ENCODE peak calls at places on chromosomes 2 and 18, in six cellular contexts. X, V, H, C, T and D are unnamed samples.

GRCh38 chr18:57534535-57534934 is 52.0 kb downstream of the FECH start:
- DNase-seq in H (no peak), C (no peak), T (no peak), X (no peak), V (no peak), D (no peak)

GRCh38 chr2:210681481-210681880 is 125.1 kb downstream of the CPS1 start:
- DNase-seq in H (no peak), X (no peak), T (no peak), C (no peak), V (no peak), D (no peak)

GRCh38 chr2:11647834-11648600 is 22.0 kb downstream of the NTSR2 start:
- DNase-seq in H (no peak), X (no peak), C (no peak), T (peak), V (no peak), D (no peak)

GRCh38 chr2:143900006-143900405 is 619.9 kb downstream of the ZEB2 start:
- DNase-seq in V (no peak), H (no peak), C (no peak), X (no peak), T (no peak), D (no peak)

GRCh38 chr18:11237066-11237465 is 87.7 kb upstream of the PIEZO2 start:
- DNase-seq in V (no peak), H (no peak), X (no peak), T (no peak), C (no peak), D (no peak)

GRCh38 chr2:234633581-234634230 is 136.8 kb upstream of the ARL4C start:
- DNase-seq in C (no peak), H (no peak), T (no peak), V (no peak), X (no peak), D (no peak)

GRCh38 chr2:150889141-150889540 is 372.5 kb downstream of the RBM43 start:
- DNase-seq in H (no peak), T (peak), X (no peak), V (no peak), C (no peak), D (no peak)

GRCh38 chr18:59691046-59691395 is 6.2 kb downstream of the CCBE1 start:
- DNase-seq in X (no peak), H (no peak), V (no peak), C (no peak), T (peak), D (no peak)

GRCh38 chr2:10712186-10712809 is 9.1 kb upstream of the ATP6V1C2 start:
- DNase-seq in C (no peak), H (no peak), V (no peak), T (no peak), X (no peak), D (no peak)

GRCh38 chr2:54839526-54840255 is 116.2 kb downstream of the EML6 start:
- DNase-seq in V (no peak), T (no peak), C (no peak), X (no peak), H (no peak), D (no peak)

GRCh38 chr2:181306785-181307184 is 150.4 kb upstream of the ITGA4 start:
- DNase-seq in X (no peak), H (no peak), T (no peak), V (no peak), C (no peak), D (no peak)

GRCh38 chr2:38428940-38429339 is 51.9 kb upstream of the ATL2 start:
- DNase-seq in C (no peak), T (no peak), V (no peak), X (no peak), H (no peak), D (no peak)

GRCh38 chr2:12979066-12979465 is 262.3 kb downstream of the TRIB2 start:
- DNase-seq in T (peak), C (no peak), X (no peak), V (no peak), H (no peak), D (no peak)

GRCh38 chr2:12978058-12978835 is 261.5 kb downstream of the TRIB2 start:
- DNase-seq in T (peak), X (no peak), V (no peak), C (no peak), H (no peak), D (no peak)

GRCh38 chr2:12982149-12982584 is 265.4 kb downstream of the TRIB2 start:
- DNase-seq in T (peak), C (no peak), X (no peak), H (no peak), V (no peak), D (no peak)

GRCh38 chr2:12980817-12981216 is 264.1 kb downstream of the TRIB2 start:
- DNase-seq in T (no peak), H (no peak), X (no peak), C (no peak), V (no peak), D (no peak)
- H3K27ac ChIP-seq in T (no peak), H (no peak), X (peak), C (no peak), V (no peak), D (no peak)

GRCh38 chr2:29021886-29022285 is 40.8 kb downstream of the TOGARAM2 start:
- DNase-seq in T (no peak), C (no peak), H (no peak), X (no peak), V (no peak), D (no peak)
- H3K27ac ChIP-seq in T (no peak), C (no peak), H (no peak), X (no peak), V (no peak), D (no peak)

DNA sequence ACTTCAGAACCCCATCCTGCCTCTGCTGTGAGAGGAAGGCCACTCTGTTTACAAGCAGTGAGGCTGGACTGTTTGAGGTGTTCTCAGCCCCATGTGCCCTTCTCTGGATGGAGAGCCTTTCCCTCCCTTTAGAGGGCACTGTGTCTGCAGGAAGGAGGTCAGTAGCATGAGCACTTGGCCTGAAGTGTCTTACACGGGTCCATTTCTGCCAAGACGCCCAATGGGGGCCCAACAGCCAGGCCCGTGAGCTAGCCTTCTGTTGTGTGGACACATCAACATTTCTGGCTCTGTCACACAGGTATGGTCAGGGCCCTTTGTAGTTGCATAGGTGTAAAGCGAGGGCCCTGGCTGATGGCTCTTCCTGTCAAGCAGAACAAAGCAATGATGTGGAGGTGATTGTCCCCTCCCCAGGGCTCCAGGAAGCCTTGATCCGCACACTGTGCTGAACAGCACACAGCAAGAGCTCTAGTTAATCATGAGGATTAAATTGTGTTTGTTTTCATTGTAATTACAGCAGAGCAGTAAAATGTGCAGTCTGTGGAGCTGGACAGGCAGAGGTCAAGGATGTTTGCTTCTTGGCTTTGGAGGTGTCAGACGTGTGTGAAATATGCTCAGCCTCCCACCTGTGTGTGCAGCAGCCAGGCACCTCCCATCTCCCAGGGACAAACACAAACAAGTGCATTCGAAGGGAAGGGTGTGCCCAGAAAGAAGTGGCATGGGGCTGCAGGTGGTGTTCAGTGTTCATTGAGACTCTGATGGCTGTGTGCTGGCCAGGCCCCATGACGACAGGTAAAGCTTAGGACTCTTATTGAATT is 132.1 kb downstream of the SH3RF3 start:
- DNase-seq in C (no peak), V (peak), T (peak), H (no peak), X (no peak), D (no peak)
- H3K27ac ChIP-seq in C (no peak), V (no peak), T (no peak), H (no peak), X (no peak), D (no peak)

DNA sequence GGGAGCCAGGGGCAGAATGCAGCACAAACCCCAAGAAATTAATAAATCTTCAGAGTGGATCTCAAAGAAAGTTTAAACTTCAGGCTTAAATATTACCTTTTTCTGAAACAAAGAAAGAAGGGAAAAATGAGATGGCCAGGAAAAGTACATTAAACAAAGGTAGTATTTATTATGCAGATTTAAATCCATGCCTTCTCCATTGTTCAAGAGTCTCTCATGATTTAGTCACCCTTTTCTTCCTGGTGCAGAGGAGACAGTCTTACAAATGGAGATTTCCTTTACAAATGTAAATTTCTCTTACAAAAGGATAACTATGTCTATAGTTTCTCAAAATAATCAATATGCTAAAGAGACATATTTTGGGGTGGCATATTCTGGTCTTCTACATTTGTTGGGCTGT is 33.4 kb upstream of the PPM1B start:
- DNase-seq in C (no peak), X (no peak), T (no peak), V (no peak), H (no peak), D (no peak)
- H3K27ac ChIP-seq in C (no peak), X (no peak), T (peak), V (no peak), H (no peak), D (no peak)

GRCh38 chr18:55858661-55859111 is 270.7 kb upstream of the TCF4 start:
- DNase-seq in C (no peak), T (peak), X (no peak), V (no peak), H (no peak), D (no peak)
- H3K27ac ChIP-seq in C (no peak), T (peak), X (no peak), V (no peak), H (no peak), D (no peak)

GRCh38 chr2:27076323-27076722 is 2.1 kb upstream of the EMILIN1 start:
- DNase-seq in H (no peak), X (no peak), C (no peak), T (no peak), V (no peak), D (no peak)

GRCh38 chr2:27078267-27079194 is at the start of gene EMILIN1:
- DNase-seq in V (peak), C (peak), T (peak), X (peak), H (no peak), D (peak)

GRCh38 chr2:27079233-27080139 is 1.1 kb downstream of the EMILIN1 start:
- DNase-seq in T (peak), V (no peak), X (no peak), C (no peak), H (no peak), D (no peak)

GRCh38 chr2:27075219-27075871 is 3.1 kb upstream of the EMILIN1 start:
- DNase-seq in V (peak), X (no peak), H (peak), C (peak), T (no peak), D (no peak)

DNA sequence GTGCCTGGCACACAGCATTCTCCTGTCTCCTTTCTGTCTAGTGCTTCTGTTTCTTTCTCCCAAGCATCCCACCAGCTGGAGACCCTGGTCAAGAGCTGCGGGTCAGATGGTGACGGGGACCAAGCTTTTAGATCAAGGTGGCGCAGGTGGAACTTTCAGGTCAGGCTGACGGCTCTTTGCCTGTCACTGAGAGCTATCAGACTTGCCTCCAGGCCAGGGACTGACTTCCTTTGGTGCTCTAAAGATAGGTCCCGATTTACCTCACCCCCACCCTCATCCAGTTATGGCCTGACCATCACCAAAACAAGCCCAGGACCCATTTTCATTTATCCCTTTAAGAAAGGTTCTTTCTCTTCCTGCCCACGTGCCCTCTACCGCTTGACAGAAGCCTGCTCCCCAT is 1.2 kb upstream of the EMILIN1 start:
- DNase-seq in C (no peak), X (no peak), T (no peak), H (no peak), V (no peak), D (no peak)
- H3K27ac ChIP-seq in C (no peak), X (peak), T (no peak), H (no peak), V (no peak), D (no peak)

DNA sequence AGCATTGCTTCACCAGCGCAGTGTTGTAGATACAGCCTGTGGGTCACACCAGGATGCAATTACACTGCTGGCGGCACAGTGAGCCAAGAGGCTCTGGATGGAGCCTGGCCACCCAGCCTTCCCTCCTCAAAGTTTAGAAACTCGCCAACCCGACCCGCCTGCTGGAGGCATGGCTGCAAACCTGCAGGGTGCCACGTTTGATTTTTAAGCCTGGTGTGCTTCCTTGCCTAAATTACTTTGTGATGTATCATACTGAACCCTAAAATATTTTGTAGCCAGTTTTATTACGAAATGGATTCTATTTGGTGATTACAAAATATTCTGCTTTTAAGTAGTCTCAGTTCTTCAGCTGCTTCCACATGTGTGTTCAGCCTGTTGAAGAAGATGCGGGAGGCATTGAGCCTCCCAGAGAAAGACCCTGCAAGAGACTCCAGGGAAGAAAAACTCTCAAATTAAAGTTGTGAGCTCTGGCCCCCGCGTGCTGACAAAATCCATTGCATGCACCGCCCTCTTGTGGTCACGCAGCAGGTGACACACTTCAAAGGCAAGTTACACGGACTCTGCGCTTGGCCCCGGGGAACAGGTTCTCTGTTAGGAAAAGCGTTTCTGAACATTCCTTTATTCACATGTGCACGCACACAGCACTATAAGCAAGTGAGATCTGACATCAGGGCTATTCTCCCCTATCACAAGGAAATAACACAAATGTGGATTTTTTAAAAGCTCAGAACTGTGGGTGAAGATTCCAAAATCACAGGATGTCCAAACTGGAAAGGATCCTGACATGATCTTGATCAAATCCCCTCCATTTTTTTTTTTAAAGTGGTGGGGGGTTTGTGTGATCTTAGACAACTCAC is 63.0 kb upstream of the TWIST2 start:
- DNase-seq in H (peak), V (peak), C (peak), X (peak), T (peak), D (peak)
- H3K27ac ChIP-seq in H (no peak), V (no peak), C (no peak), X (peak), T (peak), D (no peak)

DNA sequence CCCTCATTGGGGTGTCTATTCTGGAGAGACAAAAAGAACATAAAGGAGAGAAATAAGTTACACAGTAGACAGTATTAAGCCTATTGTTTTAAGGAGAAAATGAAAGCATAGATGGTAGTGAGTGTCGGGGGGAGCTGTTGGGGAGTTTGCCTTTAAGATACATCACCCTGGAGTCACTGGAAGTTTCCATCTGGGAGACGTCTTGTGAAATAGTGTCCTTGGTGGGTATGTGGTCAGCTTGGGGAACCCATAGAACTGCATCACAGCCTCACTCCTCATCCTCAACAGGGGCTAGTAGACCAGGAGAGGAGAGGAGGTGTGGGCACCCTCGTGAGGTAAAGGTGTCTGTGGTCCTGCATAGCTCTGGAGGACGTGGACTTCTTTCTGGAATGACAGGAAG is 60.6 kb downstream of the RNF144A start:
- DNase-seq in C (no peak), V (no peak), H (no peak), T (no peak), X (no peak), D (no peak)
- H3K27ac ChIP-seq in C (no peak), V (peak), H (no peak), T (no peak), X (no peak), D (peak)

GRCh38 chr2:34147780-34148179 is 548.7 kb upstream of the FAM98A start:
- DNase-seq in T (no peak), V (no peak), H (no peak), C (no peak), X (no peak), D (no peak)

DNA sequence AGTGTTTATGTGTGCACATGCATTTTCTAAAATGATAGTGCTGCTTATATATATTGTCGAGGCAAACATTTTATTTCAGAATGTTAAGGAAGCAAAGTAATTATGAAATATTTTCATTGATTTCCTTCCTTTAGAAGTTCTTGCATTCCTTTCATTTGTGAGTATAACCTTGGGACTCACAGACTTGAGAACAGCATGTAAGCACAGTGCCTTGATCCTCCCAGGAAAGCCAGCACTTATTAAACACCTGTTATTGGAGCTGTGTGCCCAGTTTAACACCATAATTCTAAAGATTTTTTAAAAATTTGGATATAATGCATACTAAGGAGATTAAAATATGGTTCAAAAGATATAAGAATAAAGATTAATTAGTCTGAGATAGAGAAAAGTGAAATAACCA is 554.4 kb upstream of the FAM98A start:
- DNase-seq in V (no peak), C (no peak), H (no peak), T (no peak), X (no peak), D (no peak)
- H3K27ac ChIP-seq in V (no peak), C (no peak), H (no peak), T (no peak), X (no peak), D (no peak)